ENCODE peak calls at places on chromosomes 11 and 22, in five cellular contexts. One of them, this sample, is unnamed.

GRCh38 chr11:62854825-62855570 is 15.6 kb upstream of the WDR74 start:
- DNase-seq in NCI-H1436: no peak
- DNase-seq in Karpas-422: peak; percentile 58
- DNase-seq in head of caudate nucleus: no peak
- DNase-seq in stimulated activated naive CD8-positive, alpha-beta T cell treated with anti-CD3 and anti-CD28 coated beads, Interleukin-15, Interleukin-2, amounts not matched to agents 100 U/mL and 50 U/mL, for 24 hours: no peak
- DNase-seq in this sample: no peak

GRCh38 chr11:104581246-104581980 is 316.8 kb downstream of the CASP12 start:
- DNase-seq in NCI-H1436: no peak
- DNase-seq in Karpas-422: no peak
- DNase-seq in head of caudate nucleus: no peak
- DNase-seq in stimulated activated naive CD8-positive, alpha-beta T cell treated with anti-CD3 and anti-CD28 coated beads, Interleukin-15, Interleukin-2, amounts not matched to agents 100 U/mL and 50 U/mL, for 24 hours: no peak
- DNase-seq in this sample: no peak

GRCh38 chr11:102868359-102868758 is 6.4 kb downstream of the MMP12 start:
- DNase-seq in NCI-H1436: no peak
- DNase-seq in Karpas-422: no peak
- DNase-seq in head of caudate nucleus: no peak
- DNase-seq in stimulated activated naive CD8-positive, alpha-beta T cell treated with anti-CD3 and anti-CD28 coated beads, Interleukin-15, Interleukin-2, amounts not matched to agents 100 U/mL and 50 U/mL, for 24 hours: no peak
- DNase-seq in this sample: no peak

GRCh38 chr11:76265771-76266241 is 59.5 kb upstream of the WNT11 start:
- DNase-seq in NCI-H1436: no peak
- DNase-seq in Karpas-422: no peak
- DNase-seq in head of caudate nucleus: no peak
- DNase-seq in stimulated activated naive CD8-positive, alpha-beta T cell treated with anti-CD3 and anti-CD28 coated beads, Interleukin-15, Interleukin-2, amounts not matched to agents 100 U/mL and 50 U/mL, for 24 hours: no peak
- DNase-seq in this sample: no peak

GRCh38 chr11:120516461-120517389 is 5.2 kb downstream of the GRIK4 start:
- DNase-seq in NCI-H1436: no peak
- DNase-seq in Karpas-422: no peak
- DNase-seq in head of caudate nucleus: no peak
- DNase-seq in stimulated activated naive CD8-positive, alpha-beta T cell treated with anti-CD3 and anti-CD28 coated beads, Interleukin-15, Interleukin-2, amounts not matched to agents 100 U/mL and 50 U/mL, for 24 hours: no peak
- DNase-seq in this sample: no peak

GRCh38 chr11:116459233-116459632 is 313.6 kb downstream of the BUD13 start:
- DNase-seq in NCI-H1436: no peak
- DNase-seq in Karpas-422: no peak
- DNase-seq in head of caudate nucleus: no peak
- DNase-seq in stimulated activated naive CD8-positive, alpha-beta T cell treated with anti-CD3 and anti-CD28 coated beads, Interleukin-15, Interleukin-2, amounts not matched to agents 100 U/mL and 50 U/mL, for 24 hours: no peak
- DNase-seq in this sample: peak; percentile 27

GRCh38 chr22:43955883-43956286 is 643 bp downstream of the SAMM50 start:
- DNase-seq in NCI-H1436: no peak
- DNase-seq in Karpas-422: peak; percentile 88
- DNase-seq in head of caudate nucleus: no peak
- DNase-seq in stimulated activated naive CD8-positive, alpha-beta T cell treated with anti-CD3 and anti-CD28 coated beads, Interleukin-15, Interleukin-2, amounts not matched to agents 100 U/mL and 50 U/mL, for 24 hours: no peak
- DNase-seq in this sample: no peak

GRCh38 chr11:72738199-72739141 is 13.7 kb downstream of the ARAP1 start:
- DNase-seq in NCI-H1436: no peak
- DNase-seq in Karpas-422: peak; percentile 94
- DNase-seq in head of caudate nucleus: no peak
- DNase-seq in stimulated activated naive CD8-positive, alpha-beta T cell treated with anti-CD3 and anti-CD28 coated beads, Interleukin-15, Interleukin-2, amounts not matched to agents 100 U/mL and 50 U/mL, for 24 hours: no peak
- DNase-seq in this sample: peak; percentile 94

GRCh38 chr22:30314918-30315317 is 11.8 kb downstream of the TBC1D10A start:
- DNase-seq in NCI-H1436: no peak
- DNase-seq in Karpas-422: no peak
- DNase-seq in head of caudate nucleus: no peak
- DNase-seq in stimulated activated naive CD8-positive, alpha-beta T cell treated with anti-CD3 and anti-CD28 coated beads, Interleukin-15, Interleukin-2, amounts not matched to agents 100 U/mL and 50 U/mL, for 24 hours: peak; percentile 69
- DNase-seq in this sample: no peak

GRCh38 chr11:86608251-86608799 is 64.1 kb downstream of the ME3 start:
- DNase-seq in NCI-H1436: peak; percentile 72
- DNase-seq in Karpas-422: peak; percentile 92
- DNase-seq in head of caudate nucleus: peak; percentile 20
- DNase-seq in stimulated activated naive CD8-positive, alpha-beta T cell treated with anti-CD3 and anti-CD28 coated beads, Interleukin-15, Interleukin-2, amounts not matched to agents 100 U/mL and 50 U/mL, for 24 hours: peak; percentile 39
- DNase-seq in this sample: no peak

GRCh38 chr22:25365491-25366261 is 146.2 kb downstream of the CRYBB2 start:
- DNase-seq in NCI-H1436: no peak
- DNase-seq in Karpas-422: no peak
- DNase-seq in head of caudate nucleus: no peak
- DNase-seq in stimulated activated naive CD8-positive, alpha-beta T cell treated with anti-CD3 and anti-CD28 coated beads, Interleukin-15, Interleukin-2, amounts not matched to agents 100 U/mL and 50 U/mL, for 24 hours: no peak
- DNase-seq in this sample: no peak